ENCODE peak calls at places on chromosomes 12 and 14, in eight cellular contexts. Y is Calu3, L is fibroblast of lung, X is astrocyte of the spinal cord, U is esophagus squamous epithelium, W is hepatocyte, K is GM12864, P is heart left ventricle. V is an unnamed sample.

GRCh38 chr12:31944299-31944698 is 14.9 kb upstream of the RESF1 start:
- DNase-seq in Y (no peak), L (no peak), X (no peak), U (no peak), W (no peak), K (no peak), P (no peak), V (no peak)

GRCh38 chr12:19206493-19207077 is 77.1 kb downstream of the PLEKHA5 start:
- DNase-seq in Y (no peak), L (no peak), X (no peak), U (no peak), W (no peak), K (no peak), P (no peak), V (no peak)

GRCh38 chr14:103128631-103129300 is 5.5 kb downstream of the TNFAIP2 start:
- DNase-seq in Y (peak), L (no peak), X (no peak), U (no peak), W (no peak), K (no peak), P (peak), V (no peak)

GRCh38 chr12:103560604-103561101 is 26.4 kb upstream of the STAB2 start:
- DNase-seq in Y (peak), L (peak), X (peak), U (no peak), W (peak), K (no peak), P (no peak), V (no peak)

GRCh38 chr14:73472182-73473114 is 14.1 kb upstream of the NUMB start:
- DNase-seq in Y (peak), L (peak), X (peak), U (no peak), W (peak), K (peak), P (no peak), V (no peak)

GRCh38 chr12:94951071-94951639 is 52.3 kb downstream of the NDUFA12 start:
- DNase-seq in Y (no peak), L (no peak), X (no peak), U (no peak), W (no peak), K (no peak), P (no peak), V (no peak)

GRCh38 chr12:49028666-49029275 is 10.2 kb upstream of the PRKAG1 start:
- DNase-seq in Y (no peak), L (no peak), X (no peak), U (no peak), W (no peak), K (no peak), P (no peak), V (no peak)

GRCh38 chr12:52148541-52149181 is 43.2 kb downstream of the KRT80 start:
- DNase-seq in Y (peak), L (no peak), X (no peak), U (no peak), W (peak), K (no peak), P (no peak), V (no peak)

GRCh38 chr12:78880078-78880477 is 15.5 kb downstream of the SYT1 start:
- DNase-seq in Y (no peak), L (no peak), X (no peak), U (no peak), W (no peak), K (no peak), P (no peak), V (no peak)

GRCh38 chr12:20865873-20866272 is 55.4 kb downstream of the SLCO1B3 start:
- DNase-seq in Y (no peak), L (no peak), X (no peak), U (no peak), W (no peak), K (no peak), P (no peak), V (no peak)

GRCh38 chr14:105532735-105533141 is 6.4 kb downstream of the TMEM121 start:
- DNase-seq in Y (peak), L (peak), X (no peak), U (no peak), W (peak), K (no peak), P (no peak), V (no peak)

GRCh38 chr14:24179961-24180726 is 8.3 kb downstream of the REC8 start:
- DNase-seq in Y (no peak), L (peak), X (peak), U (no peak), W (peak), K (no peak), P (no peak), V (no peak)

GRCh38 chr12:18895946-18896345 is 158.0 kb downstream of the CAPZA3 start:
- DNase-seq in Y (no peak), L (no peak), X (no peak), U (no peak), W (peak), K (no peak), P (peak), V (no peak)

GRCh38 chr12:125143491-125143890 is 78.3 kb downstream of the AACS start:
- DNase-seq in Y (no peak), L (peak), X (peak), U (no peak), W (no peak), K (no peak), P (peak), V (no peak)

GRCh38 chr14:53355581-53356112 is 202.5 kb upstream of the DDHD1 start:
- DNase-seq in Y (no peak), L (peak), X (peak), U (no peak), W (peak), K (no peak), P (no peak), V (no peak)

GRCh38 chr14:70821916-70822705 is 12.8 kb upstream of the MAP3K9 start:
- DNase-seq in Y (peak), L (peak), X (peak), U (no peak), W (peak), K (no peak), P (peak), V (peak)

GRCh38 chr14:67517083-67517482 is 16.0 kb upstream of the PLEKHH1 start:
- DNase-seq in Y (no peak), L (no peak), X (peak), U (no peak), W (peak), K (no peak), P (no peak), V (no peak)

GRCh38 chr14:54366726-54367707 is 29.8 kb upstream of the CDKN3 start:
- DNase-seq in Y (peak), L (peak), X (peak), U (no peak), W (peak), K (no peak), P (peak), V (no peak)

GRCh38 chr12:68279227-68280054 is 26.0 kb upstream of the IL22 start:
- DNase-seq in Y (no peak), L (peak), X (no peak), U (no peak), W (peak), K (no peak), P (no peak), V (no peak)

GRCh38 chr12:51926718-51927117 is 19.4 kb downstream of the ACVRL1 start:
- DNase-seq in Y (peak), L (peak), X (no peak), U (no peak), W (peak), K (no peak), P (no peak), V (no peak)

GRCh38 chr12:92034858-92035401 is 110.7 kb downstream of the BTG1 start:
- DNase-seq in Y (peak), L (peak), X (peak), U (no peak), W (peak), K (peak), P (peak), V (no peak)

GRCh38 chr12:39357046-39357445 is 85.9 kb downstream of the KIF21A start:
- DNase-seq in Y (no peak), L (no peak), X (no peak), U (no peak), W (no peak), K (no peak), P (no peak), V (no peak)

GRCh38 chr14:96304956-96305355 is 48.9 kb downstream of the BDKRB1 start:
- DNase-seq in Y (peak), L (no peak), X (no peak), U (no peak), W (no peak), K (no peak), P (no peak), V (no peak)

GRCh38 chr14:89351364-89351957 is 65.6 kb downstream of the FOXN3 start:
- DNase-seq in Y (no peak), L (peak), X (peak), U (no peak), W (peak), K (peak), P (no peak), V (no peak)

GRCh38 chr12:75656650-75657049 is 145.2 kb upstream of the KRR1 start:
- DNase-seq in Y (peak), L (peak), X (peak), U (no peak), W (no peak), K (no peak), P (no peak), V (no peak)

GRCh38 chr12:11707535-11707934 is 58.1 kb downstream of the ETV6 start:
- DNase-seq in Y (peak), L (no peak), X (no peak), U (no peak), W (no peak), K (no peak), P (peak), V (no peak)

GRCh38 chr12:9951026-9951652 is 19.0 kb upstream of the CLEC2A start:
- DNase-seq in Y (no peak), L (no peak), X (no peak), U (no peak), W (no peak), K (no peak), P (no peak), V (no peak)

GRCh38 chr12:101875112-101875961 is 2.0 kb upstream of the DRAM1 start:
- DNase-seq in Y (no peak), L (no peak), X (peak), U (no peak), W (no peak), K (no peak), P (no peak), V (no peak)

DNA sequence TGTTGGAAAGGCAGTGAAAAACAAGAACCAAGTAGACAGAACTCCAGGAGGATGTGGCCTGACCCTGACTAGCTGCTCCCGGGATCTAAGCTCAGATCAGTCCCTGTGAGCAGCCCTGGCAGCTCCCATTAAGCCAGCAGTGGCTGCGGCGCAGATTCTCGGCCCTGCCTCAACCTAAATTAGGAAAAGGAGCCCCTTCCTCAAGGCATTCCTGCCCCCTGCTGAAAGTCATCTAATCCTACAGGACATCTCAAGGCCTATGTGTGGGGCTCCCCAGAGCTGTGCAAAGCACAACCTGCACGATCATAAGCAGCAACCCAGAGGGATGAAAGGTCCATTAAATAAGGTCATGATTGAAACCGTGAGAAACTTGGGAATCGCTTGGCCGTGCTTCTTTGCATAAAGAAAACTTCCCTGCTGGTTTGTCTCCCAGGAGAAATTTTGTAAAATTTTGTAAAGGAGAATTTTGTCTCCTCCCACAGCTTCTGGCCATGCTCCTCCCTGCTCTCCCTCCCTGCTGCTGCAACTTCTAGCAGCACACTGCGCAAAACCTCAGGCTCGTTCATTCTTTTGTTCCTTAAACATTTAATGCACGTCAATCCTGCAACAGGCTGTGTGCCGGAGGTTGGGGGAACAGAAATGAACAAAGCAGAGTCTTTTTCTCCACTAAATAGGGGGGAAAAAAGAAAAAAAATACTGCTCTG is 96.6 kb upstream of the SLC35F4 start:
- DNase-seq in Y (no peak), L (no peak), X (no peak), U (no peak), W (peak), K (no peak), P (no peak), V (no peak)
- TF ChIP-seq CTCF in Y (no peak), L (no peak), X (no peak), U (no peak), W (peak), K (no peak), P (no peak), V (no peak)

GRCh38 chr12:15899282-15899870 is 11.8 kb upstream of the DERA start:
- DNase-seq in Y (no peak), L (peak), X (no peak), U (no peak), W (peak), K (no peak), P (no peak), V (no peak)
- TF ChIP-seq CTCF in Y (peak), L (peak), X (peak), U (peak), W (peak), K (peak), P (peak), V (no peak)

GRCh38 chr14:61561657-61562276 is 133.5 kb upstream of the HIF1A start:
- DNase-seq in Y (peak), L (peak), X (peak), U (peak), W (peak), K (no peak), P (peak), V (peak)
- TF ChIP-seq CTCF in Y (no peak), L (no peak), X (no peak), U (no peak), W (no peak), K (no peak), P (no peak), V (no peak)

GRCh38 chr12:80632835-80633234 is 74.6 kb upstream of the MYF6 start:
- DNase-seq in Y (peak), L (no peak), X (peak), U (no peak), W (peak), K (no peak), P (no peak), V (no peak)
- TF ChIP-seq CTCF in Y (no peak), L (peak), X (peak), U (no peak), W (peak), K (peak), P (no peak), V (no peak)

DNA sequence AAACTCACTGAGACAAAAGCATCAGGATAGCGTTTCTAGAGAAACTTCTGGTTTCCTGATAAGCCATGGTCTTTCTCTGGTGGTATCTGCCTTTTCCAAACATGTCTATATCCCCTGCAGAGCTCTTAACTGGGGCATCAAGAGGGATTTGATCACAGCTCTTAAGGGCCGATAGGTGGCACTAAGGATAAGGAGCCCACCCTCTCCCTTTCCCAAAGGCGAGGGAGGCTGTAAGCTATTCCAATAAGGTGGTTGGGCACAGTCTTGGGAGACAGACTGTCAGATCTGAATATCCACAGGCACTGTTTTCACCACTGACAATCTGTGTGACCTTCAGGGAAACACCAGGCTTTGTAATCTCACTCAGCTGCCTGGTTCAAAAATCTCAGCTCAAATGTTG is 206.0 kb downstream of the ADGRD1 start:
- DNase-seq in Y (no peak), L (no peak), X (no peak), U (no peak), W (no peak), K (no peak), P (no peak), V (no peak)
- TF ChIP-seq CTCF in Y (no peak), L (no peak), X (no peak), U (no peak), W (peak), K (no peak), P (no peak), V (no peak)

V was measured in omental fat pad.